ENCODE peak calls at places on chromosomes 3 and 15, in eight cellular contexts. V, L, E, K, I, T, N and Q are unnamed samples.

GRCh38 chr3:140570602-140571001 is 107.3 kb upstream of the TRIM42 start:
- DNase-seq in N (no peak), T (no peak), E (no peak), I (no peak), K (no peak), V (no peak), L (no peak), Q (no peak)

GRCh38 chr3:119184808-119185690 is 11.7 kb downstream of the UPK1B start:
- DNase-seq in L (peak), I (no peak), E (no peak), V (no peak), K (peak), N (peak), T (no peak), Q (no peak)

GRCh38 chr15:33865416-33865815 is 102.9 kb upstream of the CHRM5 start:
- DNase-seq in K (no peak), L (peak), V (no peak), E (no peak), I (no peak), N (no peak), T (no peak), Q (no peak)

GRCh38 chr3:148718982-148719862 is 21.5 kb downstream of the AGTR1 start:
- DNase-seq in T (no peak), K (no peak), I (no peak), L (peak), N (no peak), E (no peak), V (no peak), Q (no peak)

GRCh38 chr3:78799681-78800080 is 968.1 kb downstream of the ROBO1 start:
- DNase-seq in K (no peak), L (no peak), E (no peak), V (no peak), N (no peak), T (no peak), I (no peak), Q (no peak)

GRCh38 chr3:162605651-162606204 is 1109.1 kb downstream of the OTOL1 start:
- DNase-seq in V (no peak), I (no peak), L (no peak), N (no peak), E (no peak), T (no peak), K (no peak), Q (no peak)

GRCh38 chr3:118641608-118642007 is 393.0 kb downstream of the IGSF11 start:
- DNase-seq in N (no peak), E (peak), L (no peak), K (peak), V (no peak), I (no peak), T (peak), Q (peak)

GRCh38 chr3:16978234-16978920 is 93.6 kb downstream of the PLCL2 start:
- DNase-seq in V (no peak), E (no peak), L (peak), I (no peak), K (no peak), N (no peak), T (no peak), Q (no peak)

GRCh38 chr3:46926039-46926438 is 48.5 kb downstream of the PTH1R start:
- DNase-seq in I (no peak), L (peak), T (no peak), N (no peak), K (peak), V (no peak), E (no peak), Q (no peak)

GRCh38 chr3:196193738-196194541 is 17.3 kb downstream of the ZDHHC19 start:
- DNase-seq in T (no peak), L (no peak), N (no peak), I (no peak), K (no peak), E (no peak), V (no peak), Q (no peak)

GRCh38 chr15:53808058-53808703 is 48.7 kb upstream of the WDR72 start:
- DNase-seq in T (no peak), N (peak), E (peak), K (peak), V (no peak), I (no peak), L (peak), Q (peak)

GRCh38 chr3:37183375-37183831 is 9.0 kb upstream of the LRRFIP2 start:
- DNase-seq in V (no peak), N (peak), L (peak), K (peak), I (no peak), T (no peak), E (no peak), Q (no peak)

GRCh38 chr15:91508633-91509032 is 344.9 kb upstream of the SLCO3A1 start:
- DNase-seq in V (no peak), T (no peak), K (no peak), E (no peak), L (peak), N (no peak), I (no peak), Q (no peak)

GRCh38 chr3:174495928-174496327 is 363.2 kb upstream of the NAALADL2 start:
- DNase-seq in E (no peak), K (no peak), I (no peak), N (no peak), L (peak), V (no peak), T (no peak), Q (no peak)

GRCh38 chr15:91135201-91136130 is 35.4 kb downstream of the SV2B start:
- DNase-seq in E (peak), K (peak), V (no peak), N (peak), T (no peak), L (no peak), I (no peak), Q (no peak)

GRCh38 chr15:38614621-38615020 is 50.0 kb upstream of the RASGRP1 start:
- DNase-seq in N (no peak), T (no peak), E (no peak), V (no peak), I (no peak), L (no peak), K (peak), Q (no peak)

GRCh38 chr3:8261018-8261417 is 240.6 kb upstream of the LMCD1 start:
- DNase-seq in V (no peak), E (no peak), L (no peak), T (no peak), K (no peak), I (no peak), N (no peak), Q (no peak)

GRCh38 chr3:59555593-59556315 is 505.9 kb upstream of the CFAP20DC start:
- DNase-seq in V (no peak), E (no peak), N (no peak), I (no peak), L (peak), T (no peak), K (peak), Q (no peak)

GRCh38 chr3:185813691-185814215 is 11.1 kb downstream of the IGF2BP2 start:
- DNase-seq in I (no peak), V (no peak), K (peak), E (no peak), L (peak), T (no peak), N (peak), Q (no peak)

GRCh38 chr3:177351195-177351594 is 153.9 kb upstream of the TBL1XR1 start:
- DNase-seq in L (no peak), E (no peak), I (no peak), T (no peak), V (no peak), K (no peak), N (no peak), Q (no peak)

GRCh38 chr3:47151836-47152235 is 12.1 kb downstream of the SETD2 start:
- DNase-seq in V (no peak), K (no peak), I (no peak), E (no peak), N (no peak), T (no peak), L (no peak), Q (no peak)

GRCh38 chr3:45084820-45085816 is 59.0 kb downstream of the CLEC3B start:
- DNase-seq in L (peak), T (no peak), V (no peak), E (no peak), N (peak), I (no peak), K (peak), Q (no peak)

GRCh38 chr15:93748710-93749109 is 482.7 kb upstream of the MCTP2 start:
- DNase-seq in E (no peak), N (no peak), T (no peak), I (no peak), K (no peak), L (no peak), V (no peak), Q (no peak)

GRCh38 chr3:50299929-50300680 is 900 bp upstream of the HYAL3 start:
- DNase-seq in I (no peak), V (no peak), L (peak), T (no peak), E (peak), K (peak), N (peak), Q (no peak)

GRCh38 chr3:9497821-9498565 is 55.6 kb downstream of the LHFPL4 start:
- DNase-seq in V (no peak), N (peak), K (peak), L (peak), T (no peak), E (no peak), I (no peak), Q (no peak)

GRCh38 chr3:181103605-181104004 is 114.1 kb upstream of the DNAJC19 start:
- DNase-seq in L (no peak), T (peak), E (peak), I (no peak), V (no peak), K (peak), N (no peak), Q (peak)

GRCh38 chr3:63864008-63864871 is 573 bp downstream of the ATXN7 start:
- DNase-seq in T (peak), K (peak), L (no peak), N (no peak), I (peak), E (peak), V (peak), Q (no peak)

GRCh38 chr3:149245738-149246451 is 24.3 kb upstream of the CP start:
- DNase-seq in T (no peak), V (no peak), N (peak), K (peak), I (no peak), E (peak), L (peak), Q (no peak)

GRCh38 chr15:67013696-67014095 is 51.7 kb upstream of the SMAD3 start:
- DNase-seq in V (no peak), N (no peak), K (no peak), E (no peak), L (peak), I (no peak), T (no peak), Q (no peak)

GRCh38 chr15:65054333-65055200 is 9.4 kb downstream of the SLC51B start:
- DNase-seq in L (peak), T (peak), N (peak), K (peak), I (peak), V (no peak), E (peak), Q (peak)